ENCODE peak calls at places on chromosomes 12 and 14, in seven cellular contexts. One of them, this sample, is unnamed.

GRCh38 chr12:57894577-57895292 is 46.6 kb upstream of the ATP23 start:
- DNase-seq in lower lobe of right lung: no peak
- DNase-seq in OCI-LY7: peak
- DNase-seq in IMR-90: no peak
- DNase-seq in cardiac muscle cell: no peak
- DNase-seq in psoas muscle: no peak
- DNase-seq in GM23338: no peak
- DNase-seq in this sample: no peak

GRCh38 chr14:104751539-104752337 is 1.2 kb upstream of the SIVA1 start:
- DNase-seq in lower lobe of right lung: no peak
- DNase-seq in OCI-LY7: no peak
- DNase-seq in IMR-90: no peak
- DNase-seq in cardiac muscle cell: no peak
- DNase-seq in psoas muscle: no peak
- DNase-seq in GM23338: no peak
- DNase-seq in this sample: no peak

GRCh38 chr12:122072031-122072970 is 6.3 kb upstream of the MLXIP start:
- DNase-seq in lower lobe of right lung: no peak
- DNase-seq in OCI-LY7: no peak
- DNase-seq in IMR-90: peak
- DNase-seq in cardiac muscle cell: peak
- DNase-seq in psoas muscle: peak
- DNase-seq in GM23338: no peak
- DNase-seq in this sample: no peak

GRCh38 chr14:24806061-24806678 is 172.2 kb upstream of the GZMB start:
- DNase-seq in lower lobe of right lung: peak
- DNase-seq in OCI-LY7: peak
- DNase-seq in IMR-90: peak
- DNase-seq in cardiac muscle cell: peak
- DNase-seq in psoas muscle: peak
- DNase-seq in GM23338: peak
- DNase-seq in this sample: no peak

GRCh38 chr12:110079477-110080400 is 31.4 kb upstream of the C12orf76 start:
- DNase-seq in lower lobe of right lung: peak
- DNase-seq in OCI-LY7: peak
- DNase-seq in IMR-90: peak
- DNase-seq in cardiac muscle cell: no peak
- DNase-seq in psoas muscle: peak
- DNase-seq in GM23338: peak
- DNase-seq in this sample: peak

GRCh38 chr12:16913832-16914490 is 308.0 kb upstream of the LMO3 start:
- DNase-seq in lower lobe of right lung: no peak
- DNase-seq in OCI-LY7: no peak
- DNase-seq in IMR-90: no peak
- DNase-seq in cardiac muscle cell: no peak
- DNase-seq in psoas muscle: no peak
- DNase-seq in GM23338: no peak
- DNase-seq in this sample: no peak

GRCh38 chr14:68665116-68665515 is 127.8 kb downstream of the ZFP36L1 start:
- DNase-seq in lower lobe of right lung: no peak
- DNase-seq in OCI-LY7: no peak
- DNase-seq in IMR-90: peak
- DNase-seq in cardiac muscle cell: no peak
- DNase-seq in psoas muscle: no peak
- DNase-seq in GM23338: no peak
- DNase-seq in this sample: peak

GRCh38 chr14:90788031-90788430 is 28.2 kb downstream of the TTC7B start:
- DNase-seq in lower lobe of right lung: peak
- DNase-seq in OCI-LY7: no peak
- DNase-seq in IMR-90: no peak
- DNase-seq in cardiac muscle cell: no peak
- DNase-seq in psoas muscle: no peak
- DNase-seq in GM23338: no peak
- DNase-seq in this sample: no peak

GRCh38 chr12:106648736-106649135 is 65.9 kb downstream of the RFX4 start:
- DNase-seq in lower lobe of right lung: no peak
- DNase-seq in OCI-LY7: no peak
- DNase-seq in IMR-90: no peak
- DNase-seq in cardiac muscle cell: no peak
- DNase-seq in psoas muscle: no peak
- DNase-seq in GM23338: no peak
- DNase-seq in this sample: no peak

GRCh38 chr12:1949771-1950470 is 31.5 kb upstream of the CACNA2D4 start:
- DNase-seq in lower lobe of right lung: no peak
- DNase-seq in OCI-LY7: no peak
- DNase-seq in IMR-90: no peak
- DNase-seq in cardiac muscle cell: no peak
- DNase-seq in psoas muscle: no peak
- DNase-seq in GM23338: no peak
- DNase-seq in this sample: no peak

GRCh38 chr12:48980953-48981756 is 3.0 kb downstream of the WNT1 start:
- DNase-seq in lower lobe of right lung: peak
- DNase-seq in OCI-LY7: no peak
- DNase-seq in IMR-90: peak
- DNase-seq in cardiac muscle cell: no peak
- DNase-seq in psoas muscle: no peak
- DNase-seq in GM23338: peak
- DNase-seq in this sample: no peak

GRCh38 chr12:52436000-52436827 is 2.0 kb upstream of the KRT75 start:
- DNase-seq in lower lobe of right lung: no peak
- DNase-seq in OCI-LY7: no peak
- DNase-seq in IMR-90: peak
- DNase-seq in cardiac muscle cell: peak
- DNase-seq in psoas muscle: no peak
- DNase-seq in GM23338: no peak
- DNase-seq in this sample: no peak
- H3K4me3 ChIP-seq in lower lobe of right lung: no peak
- H3K4me3 ChIP-seq in OCI-LY7: no peak
- H3K4me3 ChIP-seq in IMR-90: no peak
- H3K4me3 ChIP-seq in cardiac muscle cell: no peak
- H3K4me3 ChIP-seq in psoas muscle: no peak
- H3K4me3 ChIP-seq in GM23338: no peak
- H3K4me3 ChIP-seq in this sample: no peak

GRCh38 chr12:113101751-113102150 is 33.8 kb downstream of the RASAL1 start:
- DNase-seq in lower lobe of right lung: no peak
- DNase-seq in OCI-LY7: no peak
- DNase-seq in IMR-90: no peak
- DNase-seq in cardiac muscle cell: no peak
- DNase-seq in psoas muscle: no peak
- DNase-seq in GM23338: no peak
- DNase-seq in this sample: no peak
- H3K27ac ChIP-seq in lower lobe of right lung: no peak
- H3K27ac ChIP-seq in OCI-LY7: peak
- H3K27ac ChIP-seq in IMR-90: no peak
- H3K27ac ChIP-seq in cardiac muscle cell: no peak
- H3K27ac ChIP-seq in psoas muscle: no peak
- H3K27ac ChIP-seq in GM23338: no peak
- H3K27ac ChIP-seq in this sample: no peak

GRCh38 chr12:68521321-68521839 is 89.3 kb upstream of the RAP1B start:
- DNase-seq in lower lobe of right lung: no peak
- DNase-seq in OCI-LY7: no peak
- DNase-seq in IMR-90: peak
- DNase-seq in cardiac muscle cell: no peak
- DNase-seq in psoas muscle: no peak
- DNase-seq in GM23338: no peak
- DNase-seq in this sample: no peak
- H3K4me3 ChIP-seq in lower lobe of right lung: no peak
- H3K4me3 ChIP-seq in OCI-LY7: no peak
- H3K4me3 ChIP-seq in IMR-90: no peak
- H3K4me3 ChIP-seq in cardiac muscle cell: no peak
- H3K4me3 ChIP-seq in psoas muscle: no peak
- H3K4me3 ChIP-seq in GM23338: no peak
- H3K4me3 ChIP-seq in this sample: peak

GRCh38 chr14:58428011-58428807 is 690 bp downstream of the KIAA0586 start:
- DNase-seq in lower lobe of right lung: no peak
- DNase-seq in OCI-LY7: peak
- DNase-seq in IMR-90: peak
- DNase-seq in cardiac muscle cell: peak
- DNase-seq in psoas muscle: no peak
- DNase-seq in GM23338: peak
- DNase-seq in this sample: no peak
- H3K27ac ChIP-seq in lower lobe of right lung: peak
- H3K27ac ChIP-seq in OCI-LY7: peak
- H3K27ac ChIP-seq in IMR-90: peak
- H3K27ac ChIP-seq in cardiac muscle cell: peak
- H3K27ac ChIP-seq in psoas muscle: peak
- H3K27ac ChIP-seq in GM23338: no peak
- H3K27ac ChIP-seq in this sample: peak

GRCh38 chr12:96501139-96501741 is 11.9 kb downstream of the CFAP54 start:
- DNase-seq in lower lobe of right lung: no peak
- DNase-seq in OCI-LY7: peak
- DNase-seq in IMR-90: peak
- DNase-seq in cardiac muscle cell: no peak
- DNase-seq in psoas muscle: no peak
- DNase-seq in GM23338: peak
- DNase-seq in this sample: no peak
- H3K4me3 ChIP-seq in lower lobe of right lung: no peak
- H3K4me3 ChIP-seq in OCI-LY7: peak
- H3K4me3 ChIP-seq in IMR-90: no peak
- H3K4me3 ChIP-seq in cardiac muscle cell: no peak
- H3K4me3 ChIP-seq in psoas muscle: no peak
- H3K4me3 ChIP-seq in GM23338: no peak
- H3K4me3 ChIP-seq in this sample: no peak

DNA sequence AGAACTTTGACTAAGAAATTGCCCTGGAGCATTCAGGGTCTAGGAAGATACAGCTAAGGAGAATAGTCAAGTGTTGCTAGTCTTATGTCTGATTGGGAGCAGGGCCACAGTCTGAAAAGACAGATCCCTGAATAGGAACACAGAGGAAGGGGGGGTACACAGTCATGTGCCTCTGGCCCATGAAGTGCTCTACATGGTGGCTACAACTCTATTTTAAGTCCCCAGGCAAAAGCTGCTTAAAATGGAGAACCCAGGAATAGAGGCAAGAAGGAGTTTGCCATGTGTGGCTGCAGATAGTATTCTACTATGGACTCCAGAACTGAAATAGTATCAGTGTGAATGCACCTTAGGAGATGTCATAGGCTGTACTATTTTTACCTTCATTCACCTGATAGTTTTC is 118.0 kb upstream of the NPAS3 start:
- DNase-seq in lower lobe of right lung: no peak
- DNase-seq in OCI-LY7: no peak
- DNase-seq in IMR-90: no peak
- DNase-seq in cardiac muscle cell: peak
- DNase-seq in psoas muscle: no peak
- DNase-seq in GM23338: no peak
- DNase-seq in this sample: no peak
- H3K27ac ChIP-seq in lower lobe of right lung: no peak
- H3K27ac ChIP-seq in OCI-LY7: no peak
- H3K27ac ChIP-seq in IMR-90: no peak
- H3K27ac ChIP-seq in cardiac muscle cell: peak
- H3K27ac ChIP-seq in psoas muscle: peak
- H3K27ac ChIP-seq in GM23338: no peak
- H3K27ac ChIP-seq in this sample: no peak

GRCh38 chr12:3931721-3932120 is 58.5 kb upstream of the PARP11 start:
- DNase-seq in lower lobe of right lung: no peak
- DNase-seq in OCI-LY7: no peak
- DNase-seq in IMR-90: no peak
- DNase-seq in cardiac muscle cell: no peak
- DNase-seq in psoas muscle: no peak
- DNase-seq in GM23338: no peak
- DNase-seq in this sample: no peak
- H3K4me3 ChIP-seq in lower lobe of right lung: no peak
- H3K4me3 ChIP-seq in OCI-LY7: no peak
- H3K4me3 ChIP-seq in IMR-90: no peak
- H3K4me3 ChIP-seq in cardiac muscle cell: no peak
- H3K4me3 ChIP-seq in psoas muscle: no peak
- H3K4me3 ChIP-seq in GM23338: no peak
- H3K4me3 ChIP-seq in this sample: no peak

DNA sequence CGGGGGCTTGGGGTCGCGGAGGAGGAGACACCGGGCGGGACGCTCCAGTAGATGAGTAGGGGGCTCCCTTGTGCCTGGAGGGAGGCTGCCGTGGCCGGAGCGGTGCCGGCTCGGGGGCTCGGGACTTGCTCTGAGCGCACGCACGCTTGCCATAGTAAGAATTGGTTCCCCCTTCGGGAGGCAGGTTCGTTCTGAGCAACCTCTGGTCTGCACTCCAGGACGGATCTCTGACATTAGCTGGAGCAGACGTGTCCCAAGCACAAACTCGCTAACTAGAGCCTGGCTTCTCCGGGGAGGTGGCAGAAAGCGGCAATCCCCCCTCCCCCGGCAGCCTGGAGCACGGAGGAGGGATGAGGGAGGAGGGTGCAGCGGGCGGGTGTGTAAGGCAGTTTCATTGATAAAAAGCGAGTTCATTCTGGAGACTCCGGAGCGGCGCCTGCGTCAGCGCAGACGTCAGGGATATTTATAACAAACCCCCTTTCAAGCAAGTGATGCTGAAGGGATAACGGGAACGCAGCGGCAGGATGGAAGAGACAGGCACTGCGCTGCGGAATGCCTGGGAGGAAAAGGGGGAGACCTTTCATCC is 618 bp downstream of the FOS start:
- DNase-seq in lower lobe of right lung: peak
- DNase-seq in OCI-LY7: no peak
- DNase-seq in IMR-90: peak
- DNase-seq in cardiac muscle cell: peak
- DNase-seq in psoas muscle: peak
- DNase-seq in GM23338: peak
- DNase-seq in this sample: no peak
- H3K27ac ChIP-seq in lower lobe of right lung: peak
- H3K27ac ChIP-seq in OCI-LY7: no peak
- H3K27ac ChIP-seq in IMR-90: peak
- H3K27ac ChIP-seq in cardiac muscle cell: peak
- H3K27ac ChIP-seq in psoas muscle: peak
- H3K27ac ChIP-seq in GM23338: no peak
- H3K27ac ChIP-seq in this sample: peak

This sample was measured in ascending aorta.